ENCODE peak calls at places on chromosomes 1 and 21, in five cellular contexts. C is hepatic stellate cell; Z is uterus; U is H9; O is CD8-positive, alpha-beta memory T cell. G is an unnamed sample.

GRCh38 chr1:53552146-53552940 is 93.1 kb downstream of the DMRTB1 start:
- DNase-seq in O (no peak), C (no peak), U (no peak), Z (peak; percentile 3), G (no peak)

GRCh38 chr21:26124896-26125295 is 45.7 kb downstream of the APP start:
- DNase-seq in U (no peak), O (no peak), Z (no peak), C (no peak), G (no peak)

GRCh38 chr21:32334980-32335471 is 36.4 kb downstream of the MRAP start:
- DNase-seq in O (no peak), C (no peak), Z (no peak), U (peak; percentile 27), G (no peak)

GRCh38 chr1:218665216-218665615 is 320.1 kb downstream of the TGFB2 start:
- DNase-seq in C (peak; percentile 40), O (no peak), Z (peak; percentile 43), U (no peak), G (no peak)

GRCh38 chr1:26799479-26800133 is 11.9 kb downstream of the PIGV start:
- DNase-seq in C (peak; percentile 75), O (no peak), Z (peak; percentile 58), U (no peak), G (peak; percentile 45)

GRCh38 chr1:29200905-29201594 is 19.4 kb upstream of the SRSF4 start:
- DNase-seq in U (no peak), C (no peak), Z (no peak), O (no peak), G (no peak)

GRCh38 chr1:29248409-29248808 is 12.1 kb downstream of the PTPRU start:
- DNase-seq in Z (no peak), U (no peak), O (no peak), C (no peak), G (no peak)

GRCh38 chr1:80534606-80535360 is 1266.0 kb upstream of the ADGRL2 start:
- DNase-seq in O (no peak), Z (no peak), U (no peak), C (no peak), G (no peak)

GRCh38 chr1:109716570-109717090 is 4.6 kb downstream of the GSTM5 start:
- DNase-seq in U (no peak), C (no peak), O (no peak), Z (no peak), G (no peak)

GRCh38 chr1:51850420-51851297 is 27.9 kb downstream of the NRDC start:
- DNase-seq in O (no peak), U (no peak), C (no peak), Z (no peak), G (no peak)

GRCh38 chr1:205812271-205812877 is 624 bp downstream of the SLC41A1 start:
- DNase-seq in C (peak; percentile 54), Z (peak; percentile 44), U (peak; percentile 66), O (peak; percentile 21), G (no peak)

GRCh38 chr1:234079896-234080295 is 175.4 kb downstream of the SLC35F3 start:
- DNase-seq in C (no peak), O (no peak), Z (no peak), U (no peak), G (no peak)

GRCh38 chr21:45612096-45613019 is 31.2 kb upstream of the PCBP3 start:
- DNase-seq in Z (peak; percentile 19), C (peak; percentile 58), U (peak; percentile 18), O (no peak), G (no peak)

GRCh38 chr1:180501865-180502360 is 464 bp downstream of the ACBD6 start:
- DNase-seq in C (no peak), O (no peak), Z (no peak), U (peak; percentile 90), G (no peak)

GRCh38 chr1:242890211-242890741 is 364.8 kb downstream of the CEP170 start:
- DNase-seq in O (no peak), C (no peak), U (peak; percentile 84), Z (no peak), G (no peak)

GRCh38 chr1:109113787-109114568 is at the start of gene ELAPOR1:
- DNase-seq in O (peak; percentile 91), C (no peak), Z (peak; percentile 46), U (peak; percentile 80), G (peak; percentile 96)

GRCh38 chr1:198970919-198971318 is 332.1 kb downstream of the PTPRC start:
- DNase-seq in O (no peak), U (no peak), Z (no peak), C (no peak), G (no peak)

GRCh38 chr1:20074725-20075171 is 4.8 kb downstream of the PLA2G5 start:
- DNase-seq in O (no peak), U (no peak), C (no peak), Z (no peak), G (no peak)

GRCh38 chr1:25430073-25430665 is 528 bp upstream of the MACO1 start:
- DNase-seq in C (peak; percentile 90), U (peak; percentile 73), O (peak; percentile 92), Z (peak; percentile 75), G (peak; percentile 82)

GRCh38 chr1:185701650-185702049 is 32.5 kb upstream of the HMCN1 start:
- DNase-seq in Z (no peak), O (no peak), C (no peak), U (no peak), G (no peak)

GRCh38 chr1:200488375-200489165 is 78.7 kb upstream of the ZNF281 start:
- DNase-seq in U (peak; percentile 65), O (peak; percentile 38), C (peak; percentile 54), Z (peak; percentile 24), G (peak; percentile 26)

GRCh38 chr1:57222307-57222706 is 201.6 kb downstream of the DAB1 start:
- DNase-seq in Z (no peak), C (no peak), U (no peak), O (no peak), G (no peak)

GRCh38 chr1:119940697-119941096 is 44.4 kb upstream of the ADAM30 start:
- DNase-seq in O (peak; percentile 17), U (no peak), Z (no peak), C (no peak), G (no peak)

GRCh38 chr1:56578963-56579875 is at the start of gene PLPP3:
- DNase-seq in U (peak; percentile 87), Z (peak; percentile 83), O (no peak), C (peak; percentile 89), G (no peak)

GRCh38 chr1:31761883-31762282 is 2.3 kb downstream of the ADGRB2 start:
- DNase-seq in U (no peak), O (no peak), Z (no peak), C (peak; percentile 60), G (no peak)

GRCh38 chr1:21652101-21652936 is 16.8 kb downstream of the RAP1GAP start:
- DNase-seq in U (no peak), Z (no peak), C (no peak), O (no peak), G (no peak)

GRCh38 chr1:38138498-38139233 is 92.1 kb upstream of the POU3F1 start:
- DNase-seq in O (no peak), Z (peak; percentile 72), C (peak; percentile 89), U (no peak), G (no peak)

GRCh38 chr1:232047473-232047872 is 420.9 kb downstream of the DISC1 start:
- DNase-seq in O (no peak), Z (no peak), U (no peak), C (no peak), G (no peak)

GRCh38 chr1:24727490-24728214 is 17.6 kb upstream of the CLIC4 start:
- DNase-seq in Z (peak; percentile 80), U (no peak), O (no peak), C (peak; percentile 89), G (no peak)

GRCh38 chr1:204780682-204781081 is 90.0 kb upstream of the NFASC start:
- DNase-seq in O (no peak), U (no peak), C (no peak), Z (no peak), G (no peak)

GRCh38 chr1:30627206-30627605 is 96.2 kb downstream of the MATN1 start:
- DNase-seq in C (no peak), O (no peak), Z (no peak), U (no peak), G (no peak)

GRCh38 chr1:179554394-179554793 is 21.4 kb downstream of the NPHS2 start:
- DNase-seq in C (no peak), Z (no peak), O (no peak), U (no peak), G (no peak)

G was measured in activated CD4-positive, alpha-beta T cell treated with anti-CD3 and anti-CD28 coated beads for 4 hours.